ENCODE peak calls at places on chromosomes 5 and 9, in five cellular contexts. V is mesendoderm, P is C1 segment of cervical spinal cord, X is T1000, A is D341Med. L is an unnamed sample.

GRCh38 chr9:116278326-116278725 is 124.7 kb downstream of the PAPPA start:
- DNase-seq in V (no peak), P (no peak), X (no peak), A (no peak), L (no peak)

GRCh38 chr9:108687360-108687981 is 168.3 kb downstream of the ACTL7B start:
- DNase-seq in V (peak; percentile 38), P (no peak), X (no peak), A (no peak), L (no peak)

GRCh38 chr5:38634961-38635369 is 78.5 kb upstream of the LIFR start:
- DNase-seq in V (peak; percentile 42), P (no peak), X (no peak), A (no peak), L (no peak)

GRCh38 chr9:13948037-13948436 is 365.9 kb downstream of the NFIB start:
- DNase-seq in V (no peak), P (no peak), X (no peak), A (no peak), L (no peak)

GRCh38 chr5:28500511-28500910 is 1462.1 kb upstream of the CDH9 start:
- DNase-seq in V (no peak), P (no peak), X (no peak), A (no peak), L (no peak)

GRCh38 chr5:112186401-112186990 is 232.6 kb downstream of the EPB41L4A start:
- DNase-seq in V (peak; percentile 59), P (no peak), X (no peak), A (peak; percentile 47), L (no peak)

GRCh38 chr5:138649316-138649720 is 74.1 kb upstream of the HSPA9 start:
- DNase-seq in V (no peak), P (no peak), X (no peak), A (peak; percentile 81), L (peak; percentile 80)

GRCh38 chr9:133778336-133778995 is 40.3 kb upstream of the SARDH start:
- DNase-seq in V (no peak), P (no peak), X (no peak), A (no peak), L (peak; percentile 42)

GRCh38 chr5:13477118-13477737 is 467.3 kb downstream of the DNAH5 start:
- DNase-seq in V (no peak), P (no peak), X (no peak), A (no peak), L (no peak)

GRCh38 chr5:107474361-107474723 is 196.4 kb downstream of the EFNA5 start:
- DNase-seq in V (no peak), P (no peak), X (no peak), A (no peak), L (no peak)

GRCh38 chr5:103037673-103038455 is 82.1 kb downstream of the GIN1 start:
- DNase-seq in V (no peak), P (no peak), X (no peak), A (no peak), L (no peak)

L was measured in endodermal cell.